ENCODE peak calls at places on chromosomes 2 and 18, in eight cellular contexts. N, R, U, H, S, J, A and G are unnamed samples. For H3K27me3, the result is how much of the 10 kb centered on the place peaks cover.

GRCh38 chr18:58847383-58848071 is 17.1 kb upstream of the ZNF532 start:
- DNase-seq in N (no peak), R (no peak), U (peak), H (no peak), S (no peak), J (no peak), A (no peak), G (no peak)

GRCh38 chr2:24552836-24553235 is 61.8 kb downstream of the NCOA1 start:
- DNase-seq in N (no peak), R (no peak), U (no peak), H (no peak), S (no peak), J (no peak), A (no peak), G (no peak)

GRCh38 chr2:7788736-7789135 is 871.5 kb downstream of the RNF144A start:
- DNase-seq in N (no peak), R (no peak), U (no peak), H (no peak), S (no peak), J (no peak), A (no peak), G (no peak)

GRCh38 chr2:159982270-159982669 is 80.1 kb downstream of the PLA2R1 start:
- DNase-seq in N (no peak), R (peak), U (no peak), H (peak), S (no peak), J (peak), A (no peak), G (peak)

GRCh38 chr2:53842891-53843290 is 16.9 kb downstream of the GPR75 start:
- DNase-seq in N (no peak), R (no peak), U (no peak), H (no peak), S (no peak), J (no peak), A (no peak), G (no peak)

GRCh38 chr2:173568054-173568453 is 213.4 kb downstream of the CDCA7 start:
- DNase-seq in N (peak), R (no peak), U (peak), H (peak), S (peak), J (no peak), A (peak), G (no peak)

GRCh38 chr2:23655862-23656596 is 270.9 kb downstream of the ATAD2B start:
- DNase-seq in N (no peak), R (no peak), U (no peak), H (no peak), S (no peak), J (peak), A (no peak), G (no peak)

GRCh38 chr2:152607793-152608300 is 109.4 kb downstream of the PRPF40A start:
- DNase-seq in N (no peak), R (no peak), U (no peak), H (no peak), S (no peak), J (no peak), A (no peak), G (no peak)

GRCh38 chr18:29218101-29218500 is 1041.2 kb upstream of the CDH2 start:
- DNase-seq in N (no peak), R (no peak), U (no peak), H (peak), S (no peak), J (peak), A (no peak), G (no peak)

GRCh38 chr2:237889016-237889415 is 29.6 kb downstream of the RAMP1 start:
- DNase-seq in N (no peak), R (no peak), U (no peak), H (no peak), S (no peak), J (no peak), A (no peak), G (no peak)
- H3K9ac ChIP-seq in N (no peak), R (no peak), U (no peak), H (no peak), S (no peak), J (no peak), A (no peak), G (no peak)

DNA sequence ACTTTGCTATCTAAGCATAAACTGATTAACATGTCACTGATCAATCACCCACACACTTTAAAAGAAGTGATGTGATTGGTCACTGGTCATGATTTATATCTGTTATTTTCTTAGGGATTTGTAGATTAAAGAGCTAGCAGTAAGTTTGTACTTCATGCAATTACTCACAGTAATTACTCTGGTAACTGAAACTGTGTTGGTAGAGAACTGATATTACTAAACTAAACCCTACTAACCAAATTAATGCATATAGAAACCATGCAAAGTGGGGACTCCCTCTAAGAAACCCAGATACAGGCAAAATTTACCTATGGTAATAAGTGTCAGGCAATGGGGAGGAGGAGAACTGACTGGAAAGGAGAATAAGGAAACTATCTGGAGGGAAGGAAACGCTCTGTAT is 44.8 kb upstream of the C2orf15 start:
- DNase-seq in N (no peak), R (no peak), U (no peak), H (no peak), S (no peak), J (no peak), A (no peak), G (no peak)
- H3K4me3 ChIP-seq in N (no peak), R (no peak), U (no peak), H (no peak), S (no peak), J (no peak), A (no peak), G (no peak)

DNA sequence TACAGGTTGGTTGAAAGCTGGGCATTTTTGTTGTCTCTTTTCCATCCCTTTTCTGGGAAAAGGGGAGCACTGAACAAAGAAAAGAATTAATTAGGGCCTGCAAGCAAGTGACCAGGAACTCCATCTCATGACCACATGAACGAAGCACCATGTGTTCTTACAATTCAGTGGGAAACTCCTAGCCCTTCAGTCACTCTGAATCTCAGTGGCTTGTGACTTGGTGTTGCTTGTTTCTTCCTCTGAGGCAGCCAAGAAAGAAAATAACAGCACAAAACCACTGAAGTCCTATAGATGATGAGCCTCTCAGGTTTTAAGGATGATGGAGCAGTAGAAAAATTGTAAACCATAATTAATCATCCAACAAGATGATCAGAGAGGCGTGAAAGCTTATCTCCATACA is 129.0 kb upstream of the CAB39 start:
- DNase-seq in N (no peak), R (no peak), U (no peak), H (no peak), S (no peak), J (no peak), A (no peak), G (no peak)
- H3K27me3 ChIP-seq in N (under half), R (under half), U (under half), H (under half), S (under half), J (under half), A (under half), G (under half)

DNA sequence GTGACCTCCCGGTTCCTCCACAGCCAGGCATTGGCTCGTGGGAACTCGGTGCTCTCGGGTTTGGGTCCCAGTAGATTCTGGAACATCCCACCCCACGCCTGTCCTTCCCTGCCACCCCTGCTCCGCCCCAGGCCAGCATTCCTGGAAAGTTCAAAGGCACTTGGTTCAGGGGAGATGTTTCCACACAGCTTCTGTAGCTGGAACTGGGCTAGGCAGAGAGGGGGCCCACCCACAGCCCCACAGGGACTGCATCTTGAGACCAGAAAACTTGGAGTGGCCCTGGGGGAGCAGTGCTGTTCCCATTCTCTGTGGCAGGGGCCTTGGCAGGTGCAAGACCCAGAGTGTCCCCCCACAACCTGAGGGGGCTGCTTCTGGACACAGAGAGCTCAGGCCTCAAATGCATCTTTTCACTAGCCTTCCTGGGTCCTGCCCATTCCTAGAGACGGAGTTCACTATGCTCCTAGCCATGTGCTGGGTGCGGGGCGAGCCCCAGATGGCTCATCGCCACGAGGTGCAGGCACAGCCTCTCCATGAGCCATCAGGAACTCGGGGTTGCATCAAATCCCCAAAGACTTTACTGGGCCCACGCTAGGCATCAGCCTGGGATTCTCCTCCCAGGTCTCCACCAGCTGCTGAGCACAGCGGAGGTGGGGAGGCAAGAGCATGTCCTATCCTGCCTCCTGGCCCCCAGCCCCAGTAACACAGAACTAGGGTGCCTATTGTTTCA is 68.7 kb downstream of the ZFP36L2 start:
- DNase-seq in N (no peak), R (no peak), U (no peak), H (peak), S (peak), J (no peak), A (no peak), G (no peak)
- H3K9ac ChIP-seq in N (no peak), R (peak), U (no peak), H (peak), S (no peak), J (no peak), A (peak), G (no peak)

GRCh38 chr2:137964859-137965459 is 686 bp downstream of the HNMT start:
- DNase-seq in N (no peak), R (no peak), U (no peak), H (no peak), S (no peak), J (no peak), A (no peak), G (no peak)

GRCh38 chr2:137967042-137967441 is 2.8 kb downstream of the HNMT start:
- DNase-seq in N (no peak), R (no peak), U (no peak), H (no peak), S (no peak), J (no peak), A (no peak), G (no peak)

GRCh38 chr2:137963535-137964065 is 673 bp upstream of the HNMT start:
- DNase-seq in N (no peak), R (no peak), U (no peak), H (no peak), S (peak), J (no peak), A (no peak), G (no peak)

GRCh38 chr2:137964066-137964858 is at the start of gene HNMT:
- DNase-seq in N (no peak), R (no peak), U (peak), H (peak), S (peak), J (peak), A (peak), G (peak)

GRCh38 chr2:137966043-137966442 is 1.8 kb downstream of the HNMT start:
- DNase-seq in N (no peak), R (no peak), U (no peak), H (no peak), S (no peak), J (no peak), A (no peak), G (no peak)
- H3K4me3 ChIP-seq in N (no peak), R (no peak), U (no peak), H (no peak), S (peak), J (no peak), A (no peak), G (peak)

GRCh38 chr2:176139621-176140020 is 10.1 kb downstream of the HOXD8 start:
- DNase-seq in N (no peak), R (no peak), U (no peak), H (peak), S (no peak), J (no peak), A (no peak), G (no peak)

GRCh38 chr2:176137249-176137573 is 7.7 kb downstream of the HOXD8 start:
- DNase-seq in N (no peak), R (no peak), U (no peak), H (no peak), S (no peak), J (no peak), A (no peak), G (no peak)

GRCh38 chr2:176137883-176138282 is 8.4 kb downstream of the HOXD8 start:
- DNase-seq in N (no peak), R (no peak), U (no peak), H (peak), S (peak), J (no peak), A (no peak), G (no peak)

GRCh38 chr2:176139170-176139611 is 9.7 kb downstream of the HOXD8 start:
- DNase-seq in N (no peak), R (no peak), U (peak), H (peak), S (no peak), J (no peak), A (no peak), G (no peak)

GRCh38 chr2:176138526-176139169 is 9.1 kb downstream of the HOXD8 start:
- DNase-seq in N (no peak), R (no peak), U (peak), H (peak), S (no peak), J (no peak), A (no peak), G (no peak)
- H3K27me3 ChIP-seq in N (under half), R (half or more), U (half or more), H (under half), S (under half), J (half or more), A (under half), G (under half)